ENCODE peak calls at places on chromosomes 11 and 22, in seven cellular contexts. One of them, this sample, is unnamed.

GRCh38 chr11:116808262-116809175 is 14.6 kb downstream of the APOA4 start:
- DNase-seq in sigmoid colon: peak; percentile 30
- DNase-seq in SK-N-SH: no peak
- DNase-seq in HepG2: peak; percentile 98
- DNase-seq in tibial nerve: no peak
- DNase-seq in H1: no peak
- DNase-seq in A549: no peak
- DNase-seq in this sample: peak; percentile 81

GRCh38 chr11:92026664-92027063 is 198.0 kb upstream of the FAT3 start:
- DNase-seq in sigmoid colon: no peak
- DNase-seq in SK-N-SH: no peak
- DNase-seq in HepG2: no peak
- DNase-seq in tibial nerve: no peak
- DNase-seq in H1: no peak
- DNase-seq in A549: no peak
- DNase-seq in this sample: no peak

GRCh38 chr11:19100885-19101284 is 16.1 kb upstream of the ZDHHC13 start:
- DNase-seq in sigmoid colon: no peak
- DNase-seq in SK-N-SH: no peak
- DNase-seq in HepG2: no peak
- DNase-seq in tibial nerve: no peak
- DNase-seq in H1: no peak
- DNase-seq in A549: no peak
- DNase-seq in this sample: no peak

GRCh38 chr11:71282581-71283351 is 30.4 kb upstream of the SHANK2 start:
- DNase-seq in sigmoid colon: peak; percentile 48
- DNase-seq in SK-N-SH: no peak
- DNase-seq in HepG2: peak; percentile 84
- DNase-seq in tibial nerve: no peak
- DNase-seq in H1: no peak
- DNase-seq in A549: no peak
- DNase-seq in this sample: peak; percentile 26

GRCh38 chr11:71548716-71549151 is 514 bp downstream of the KRTAP5-9 start:
- DNase-seq in sigmoid colon: no peak
- DNase-seq in SK-N-SH: no peak
- DNase-seq in HepG2: no peak
- DNase-seq in tibial nerve: no peak
- DNase-seq in H1: no peak
- DNase-seq in A549: no peak
- DNase-seq in this sample: no peak

GRCh38 chr11:126992804-126993111 is 7.8 kb downstream of the KIRREL3 start:
- DNase-seq in sigmoid colon: no peak
- DNase-seq in SK-N-SH: no peak
- DNase-seq in HepG2: no peak
- DNase-seq in tibial nerve: no peak
- DNase-seq in H1: no peak
- DNase-seq in A549: no peak
- DNase-seq in this sample: no peak

GRCh38 chr11:34185926-34186841 is 80.8 kb downstream of the NAT10 start:
- DNase-seq in sigmoid colon: no peak
- DNase-seq in SK-N-SH: no peak
- DNase-seq in HepG2: no peak
- DNase-seq in tibial nerve: no peak
- DNase-seq in H1: peak; percentile 64
- DNase-seq in A549: no peak
- DNase-seq in this sample: no peak

GRCh38 chr11:111779118-111779517 is 12.9 kb upstream of the PPP2R1B start:
- DNase-seq in sigmoid colon: no peak
- DNase-seq in SK-N-SH: no peak
- DNase-seq in HepG2: no peak
- DNase-seq in tibial nerve: no peak
- DNase-seq in H1: no peak
- DNase-seq in A549: no peak
- DNase-seq in this sample: no peak

GRCh38 chr11:127000291-127000968 is at the start of gene KIRREL3:
- DNase-seq in sigmoid colon: no peak
- DNase-seq in SK-N-SH: peak; percentile 65
- DNase-seq in HepG2: no peak
- DNase-seq in tibial nerve: no peak
- DNase-seq in H1: peak; percentile 54
- DNase-seq in A549: peak; percentile 58
- DNase-seq in this sample: no peak

GRCh38 chr22:26553056-26553752 is 36.7 kb downstream of the TPST2 start:
- DNase-seq in sigmoid colon: no peak
- DNase-seq in SK-N-SH: peak; percentile 47
- DNase-seq in HepG2: no peak
- DNase-seq in tibial nerve: no peak
- DNase-seq in H1: no peak
- DNase-seq in A549: peak; percentile 27
- DNase-seq in this sample: no peak

GRCh38 chr11:112401036-112401769 is 140.5 kb upstream of the PLET1 start:
- DNase-seq in sigmoid colon: no peak
- DNase-seq in SK-N-SH: no peak
- DNase-seq in HepG2: no peak
- DNase-seq in tibial nerve: no peak
- DNase-seq in H1: no peak
- DNase-seq in A549: no peak
- DNase-seq in this sample: no peak

GRCh38 chr11:22430286-22430685 is 92.1 kb downstream of the SLC17A6 start:
- DNase-seq in sigmoid colon: no peak
- DNase-seq in SK-N-SH: no peak
- DNase-seq in HepG2: no peak
- DNase-seq in tibial nerve: no peak
- DNase-seq in H1: no peak
- DNase-seq in A549: no peak
- DNase-seq in this sample: no peak

GRCh38 chr11:1235615-1236315 is 12.9 kb downstream of the MUC5B start:
- DNase-seq in sigmoid colon: peak; percentile 56
- DNase-seq in SK-N-SH: peak; percentile 37
- DNase-seq in HepG2: no peak
- DNase-seq in tibial nerve: no peak
- DNase-seq in H1: peak; percentile 38
- DNase-seq in A549: no peak
- DNase-seq in this sample: no peak

GRCh38 chr11:76236092-76237026 is 30.1 kb upstream of the WNT11 start:
- DNase-seq in sigmoid colon: peak; percentile 86
- DNase-seq in SK-N-SH: peak; percentile 84
- DNase-seq in HepG2: no peak
- DNase-seq in tibial nerve: peak; percentile 57
- DNase-seq in H1: peak; percentile 88
- DNase-seq in A549: peak; percentile 90
- DNase-seq in this sample: peak; percentile 51

GRCh38 chr22:21942407-21942895 is 10.2 kb downstream of the PPM1F start:
- DNase-seq in sigmoid colon: peak; percentile 91
- DNase-seq in SK-N-SH: no peak
- DNase-seq in HepG2: no peak
- DNase-seq in tibial nerve: peak; percentile 52
- DNase-seq in H1: no peak
- DNase-seq in A549: peak; percentile 31
- DNase-seq in this sample: peak; percentile 38

GRCh38 chr11:9473408-9473807 is 12.6 kb downstream of the ZNF143 start:
- DNase-seq in sigmoid colon: no peak
- DNase-seq in SK-N-SH: peak; percentile 69
- DNase-seq in HepG2: no peak
- DNase-seq in tibial nerve: no peak
- DNase-seq in H1: no peak
- DNase-seq in A549: no peak
- DNase-seq in this sample: no peak

GRCh38 chr22:28883917-28884753 is 763 bp downstream of the ZNRF3 start:
- DNase-seq in sigmoid colon: peak; percentile 77
- DNase-seq in SK-N-SH: peak; percentile 74
- DNase-seq in HepG2: no peak
- DNase-seq in tibial nerve: no peak
- DNase-seq in H1: peak; percentile 79
- DNase-seq in A549: peak; percentile 18
- DNase-seq in this sample: peak; percentile 43

GRCh38 chr11:134229131-134229790 is 4.8 kb downstream of the VPS26B start:
- DNase-seq in sigmoid colon: no peak
- DNase-seq in SK-N-SH: no peak
- DNase-seq in HepG2: no peak
- DNase-seq in tibial nerve: no peak
- DNase-seq in H1: no peak
- DNase-seq in A549: no peak
- DNase-seq in this sample: no peak

GRCh38 chr11:71381781-71382505 is 66.2 kb downstream of the DHCR7 start:
- DNase-seq in sigmoid colon: no peak
- DNase-seq in SK-N-SH: no peak
- DNase-seq in HepG2: no peak
- DNase-seq in tibial nerve: no peak
- DNase-seq in H1: no peak
- DNase-seq in A549: no peak
- DNase-seq in this sample: no peak

GRCh38 chr11:19428206-19429001 is 187.7 kb upstream of the E2F8 start:
- DNase-seq in sigmoid colon: no peak
- DNase-seq in SK-N-SH: no peak
- DNase-seq in HepG2: no peak
- DNase-seq in tibial nerve: no peak
- DNase-seq in H1: no peak
- DNase-seq in A549: no peak
- DNase-seq in this sample: no peak

GRCh38 chr11:12845739-12846358 is 163.3 kb upstream of the RASSF10 start:
- DNase-seq in sigmoid colon: peak; percentile 79
- DNase-seq in SK-N-SH: peak; percentile 70
- DNase-seq in HepG2: peak; percentile 98
- DNase-seq in tibial nerve: no peak
- DNase-seq in H1: no peak
- DNase-seq in A549: no peak
- DNase-seq in this sample: peak; percentile 55

GRCh38 chr11:6443269-6444003 is 2.6 kb upstream of the HPX start:
- DNase-seq in sigmoid colon: peak; percentile 79
- DNase-seq in SK-N-SH: peak; percentile 78
- DNase-seq in HepG2: peak; percentile 28
- DNase-seq in tibial nerve: peak; percentile 49
- DNase-seq in H1: peak; percentile 77
- DNase-seq in A549: peak; percentile 57
- DNase-seq in this sample: peak; percentile 63

GRCh38 chr11:41461057-41461681 is 1.7 kb upstream of the LRRC4C start:
- DNase-seq in sigmoid colon: no peak
- DNase-seq in SK-N-SH: no peak
- DNase-seq in HepG2: peak; percentile 5
- DNase-seq in tibial nerve: peak; percentile 7
- DNase-seq in H1: no peak
- DNase-seq in A549: no peak
- DNase-seq in this sample: no peak

GRCh38 chr11:8330416-8330815 is 66.7 kb upstream of the LMO1 start:
- DNase-seq in sigmoid colon: no peak
- DNase-seq in SK-N-SH: no peak
- DNase-seq in HepG2: no peak
- DNase-seq in tibial nerve: no peak
- DNase-seq in H1: no peak
- DNase-seq in A549: no peak
- DNase-seq in this sample: no peak

GRCh38 chr11:10197091-10197490 is 96.9 kb downstream of the SBF2 start:
- DNase-seq in sigmoid colon: no peak
- DNase-seq in SK-N-SH: no peak
- DNase-seq in HepG2: no peak
- DNase-seq in tibial nerve: no peak
- DNase-seq in H1: no peak
- DNase-seq in A549: no peak
- DNase-seq in this sample: no peak

GRCh38 chr11:34916810-34917780 is 677 bp downstream of the PDHX start:
- DNase-seq in sigmoid colon: no peak
- DNase-seq in SK-N-SH: no peak
- DNase-seq in HepG2: no peak
- DNase-seq in tibial nerve: no peak
- DNase-seq in H1: peak; percentile 67
- DNase-seq in A549: peak; percentile 8
- DNase-seq in this sample: no peak

GRCh38 chr11:9078113-9079041 is 13.0 kb downstream of the SCUBE2 start:
- DNase-seq in sigmoid colon: no peak
- DNase-seq in SK-N-SH: no peak
- DNase-seq in HepG2: no peak
- DNase-seq in tibial nerve: no peak
- DNase-seq in H1: peak; percentile 46
- DNase-seq in A549: no peak
- DNase-seq in this sample: no peak

GRCh38 chr11:78397398-78397797 is 20.2 kb downstream of the GAB2 start:
- DNase-seq in sigmoid colon: no peak
- DNase-seq in SK-N-SH: no peak
- DNase-seq in HepG2: no peak
- DNase-seq in tibial nerve: no peak
- DNase-seq in H1: no peak
- DNase-seq in A549: no peak
- DNase-seq in this sample: no peak
- TF ChIP-seq CTCF in sigmoid colon: no peak
- TF ChIP-seq CTCF in SK-N-SH: no peak
- TF ChIP-seq CTCF in HepG2: no peak
- TF ChIP-seq CTCF in tibial nerve: no peak
- TF ChIP-seq CTCF in H1: no peak
- TF ChIP-seq CTCF in A549: no peak
- TF ChIP-seq CTCF in this sample: no peak

GRCh38 chr11:119254239-119254638 is 48.1 kb downstream of the CBL start:
- DNase-seq in sigmoid colon: no peak
- DNase-seq in SK-N-SH: no peak
- DNase-seq in HepG2: no peak
- DNase-seq in tibial nerve: no peak
- DNase-seq in H1: no peak
- DNase-seq in A549: no peak
- DNase-seq in this sample: no peak

GRCh38 chr11:119248750-119249670 is 42.9 kb downstream of the CBL start:
- DNase-seq in sigmoid colon: no peak
- DNase-seq in SK-N-SH: no peak
- DNase-seq in HepG2: no peak
- DNase-seq in tibial nerve: no peak
- DNase-seq in H1: no peak
- DNase-seq in A549: no peak
- DNase-seq in this sample: no peak

GRCh38 chr11:119251114-119251513 is 45.0 kb downstream of the CBL start:
- DNase-seq in sigmoid colon: no peak
- DNase-seq in SK-N-SH: no peak
- DNase-seq in HepG2: no peak
- DNase-seq in tibial nerve: no peak
- DNase-seq in H1: no peak
- DNase-seq in A549: no peak
- DNase-seq in this sample: no peak

GRCh38 chr11:119249671-119250010 is 43.5 kb downstream of the CBL start:
- DNase-seq in sigmoid colon: no peak
- DNase-seq in SK-N-SH: no peak
- DNase-seq in HepG2: no peak
- DNase-seq in tibial nerve: no peak
- DNase-seq in H1: no peak
- DNase-seq in A549: no peak
- DNase-seq in this sample: no peak
- H3K4me1 ChIP-seq in sigmoid colon: no peaks in the 10 kb centered on the region
- H3K4me1 ChIP-seq in SK-N-SH: no peaks in the 10 kb centered on the region
- H3K4me1 ChIP-seq in HepG2: no peaks in the 10 kb centered on the region
- H3K4me1 ChIP-seq in tibial nerve: no peaks in the 10 kb centered on the region
- H3K4me1 ChIP-seq in H1: no peaks in the 10 kb centered on the region
- H3K4me1 ChIP-seq in A549: no peaks in the 10 kb centered on the region
- H3K4me1 ChIP-seq in this sample: peaks cover 13% of the 10 kb centered on the region

GRCh38 chr22:35383679-35384071 is 2.8 kb downstream of the HMOX1 start:
- DNase-seq in sigmoid colon: no peak
- DNase-seq in SK-N-SH: no peak
- DNase-seq in HepG2: no peak
- DNase-seq in tibial nerve: no peak
- DNase-seq in H1: no peak
- DNase-seq in A549: no peak
- DNase-seq in this sample: no peak
- TF ChIP-seq EP300 in sigmoid colon: no peak
- TF ChIP-seq EP300 in SK-N-SH: no peak
- TF ChIP-seq EP300 in HepG2: no peak
- TF ChIP-seq EP300 in tibial nerve: no peak
- TF ChIP-seq EP300 in H1: no peak
- TF ChIP-seq EP300 in A549: no peak
- TF ChIP-seq EP300 in this sample: no peak

GRCh38 chr22:20526628-20527355 is 19.4 kb downstream of the MED15 start:
- DNase-seq in sigmoid colon: no peak
- DNase-seq in SK-N-SH: no peak
- DNase-seq in HepG2: no peak
- DNase-seq in tibial nerve: no peak
- DNase-seq in H1: no peak
- DNase-seq in A549: no peak
- DNase-seq in this sample: no peak
- TF ChIP-seq CTCF in sigmoid colon: no peak
- TF ChIP-seq CTCF in SK-N-SH: peak; percentile 56
- TF ChIP-seq CTCF in HepG2: no peak
- TF ChIP-seq CTCF in tibial nerve: no peak
- TF ChIP-seq CTCF in H1: no peak
- TF ChIP-seq CTCF in A549: no peak
- TF ChIP-seq CTCF in this sample: no peak